ENCODE peak calls at places on chromosomes 7 and 10, in six cellular contexts. M, C, E, O, P and Y are unnamed samples.

GRCh38 chr7:36153571-36154097 is 580 bp downstream of the EEPD1 start:
- DNase-seq in E (no peak), P (no peak), C (no peak), O (peak; percentile 8), M (peak; percentile 48), Y (no peak)

GRCh38 chr10:43679509-43679908 is 30.8 kb upstream of the ZNF32 start:
- DNase-seq in O (no peak), P (peak; percentile 55), M (peak; percentile 36), C (no peak), E (no peak), Y (no peak)

GRCh38 chr7:2138146-2138765 is 94.5 kb downstream of the MAD1L1 start:
- DNase-seq in O (peak; percentile 41), E (peak; percentile 86), M (no peak), C (no peak), P (no peak), Y (no peak)

GRCh38 chr7:130196476-130196875 is 8.7 kb downstream of the TMEM209 start:
- DNase-seq in O (no peak), P (no peak), C (no peak), M (no peak), E (no peak), Y (no peak)

GRCh38 chr10:52440612-52441285 is 126.7 kb downstream of the DKK1 start:
- DNase-seq in E (no peak), C (no peak), M (no peak), P (peak; percentile 23), O (no peak), Y (no peak)

GRCh38 chr10:90847436-90847835 is 10.4 kb downstream of the HTR7 start:
- DNase-seq in P (peak; percentile 62), C (no peak), O (no peak), M (no peak), E (no peak), Y (no peak)

GRCh38 chr7:93228302-93228701 is 2.0 kb upstream of the HEPACAM2 start:
- DNase-seq in C (peak; percentile 77), E (peak; percentile 41), M (no peak), O (no peak), P (peak; percentile 79), Y (no peak)

GRCh38 chr10:103951183-103951582 is 15.8 kb upstream of the SLK start:
- DNase-seq in E (no peak), M (no peak), C (no peak), O (no peak), P (no peak), Y (no peak)

GRCh38 chr10:42491001-42491592 is 147.3 kb downstream of the ZNF33B start:
- DNase-seq in M (no peak), P (no peak), E (no peak), O (no peak), C (no peak), Y (no peak)

GRCh38 chr7:55056577-55057480 is 38.0 kb downstream of the EGFR start:
- DNase-seq in P (peak; percentile 75), E (no peak), C (no peak), O (no peak), M (no peak), Y (no peak)